ENCODE peak calls at places on chromosomes 2 and 18, in eight cellular contexts. Y, B, M, F, S, G, P and N are unnamed samples.

GRCh38 chr2:40401896-40402295 is 50.0 kb downstream of the SLC8A1 start:
- DNase-seq in P (no peak), Y (peak), M (no peak), G (no peak), F (peak), S (no peak), B (no peak), N (no peak)

GRCh38 chr2:200367155-200367554 is 60.7 kb downstream of the SPATS2L start:
- DNase-seq in F (no peak), P (no peak), Y (no peak), B (no peak), G (no peak), M (no peak), S (no peak), N (no peak)

GRCh38 chr2:40760071-40760666 is 308.3 kb upstream of the SLC8A1 start:
- DNase-seq in S (peak), M (peak), B (no peak), P (peak), G (no peak), Y (peak), F (peak), N (no peak)

GRCh38 chr18:70289351-70290330 is 796 bp downstream of the SOCS6 start:
- DNase-seq in G (no peak), F (peak), S (peak), Y (no peak), B (no peak), P (no peak), M (peak), N (no peak)

GRCh38 chr18:8816805-8817204 is 111.4 kb downstream of the MTCL1 start:
- DNase-seq in G (no peak), S (no peak), B (no peak), F (no peak), M (no peak), P (no peak), Y (peak), N (no peak)

GRCh38 chr2:180540761-180541160 is 439.6 kb upstream of the UBE2E3 start:
- DNase-seq in Y (no peak), F (no peak), G (no peak), S (no peak), B (no peak), P (no peak), M (no peak), N (no peak)

GRCh38 chr18:2513616-2514015 is 57.7 kb downstream of the METTL4 start:
- DNase-seq in F (no peak), B (no peak), G (no peak), Y (no peak), P (no peak), M (no peak), S (no peak), N (no peak)

GRCh38 chr2:37456479-37456878 is 112.0 kb downstream of the QPCT start:
- DNase-seq in P (no peak), B (peak), M (no peak), S (no peak), G (peak), Y (no peak), F (no peak), N (no peak)

GRCh38 chr2:223558970-223559369 is 43.2 kb downstream of the SCG2 start:
- DNase-seq in M (no peak), B (no peak), P (no peak), S (no peak), G (no peak), Y (no peak), F (no peak), N (no peak)

GRCh38 chr2:218282173-218282991 is 9.9 kb downstream of the TMBIM1 start:
- DNase-seq in S (peak), F (peak), P (no peak), M (no peak), B (no peak), Y (peak), G (no peak), N (no peak)

GRCh38 chr2:145380436-145381017 is 860.6 kb upstream of the ZEB2 start:
- DNase-seq in B (no peak), Y (peak), M (no peak), F (peak), P (peak), S (no peak), G (no peak), N (no peak)

GRCh38 chr2:207224814-207225482 is 59.2 kb upstream of the KLF7 start:
- DNase-seq in M (no peak), Y (no peak), P (no peak), F (no peak), S (peak), G (no peak), B (no peak), N (no peak)

GRCh38 chr18:2337552-2338141 is 233.7 kb downstream of the METTL4 start:
- DNase-seq in Y (no peak), F (peak), S (peak), G (peak), P (peak), M (peak), B (no peak), N (no peak)

GRCh38 chr2:191574232-191574631 is 103.7 kb upstream of the NABP1 start:
- DNase-seq in M (no peak), G (no peak), S (no peak), Y (peak), F (no peak), B (no peak), P (no peak), N (no peak)

GRCh38 chr18:21408681-21409080 is 166.6 kb downstream of the GREB1L start:
- DNase-seq in G (no peak), P (no peak), M (no peak), B (no peak), F (peak), Y (no peak), S (no peak), N (no peak)

GRCh38 chr2:70371753-70372152 is 69.9 kb upstream of the FAM136A start:
- DNase-seq in P (no peak), G (no peak), B (no peak), F (no peak), Y (peak), M (no peak), S (no peak), N (no peak)

GRCh38 chr2:19357383-19358241 is 811 bp downstream of the OSR1 start:
- DNase-seq in F (no peak), P (no peak), M (peak), B (no peak), G (no peak), S (peak), Y (no peak), N (no peak)

GRCh38 chr18:47574966-47575365 is 323.5 kb upstream of the SKOR2 start:
- DNase-seq in M (no peak), B (no peak), G (no peak), Y (no peak), P (no peak), F (no peak), S (no peak), N (no peak)

GRCh38 chr2:162750033-162750432 is 88.5 kb downstream of the KCNH7 start:
- DNase-seq in S (no peak), F (no peak), G (no peak), M (no peak), B (no peak), P (no peak), Y (no peak), N (no peak)

GRCh38 chr2:177154809-177155208 is 57.8 kb upstream of the HNRNPA3 start:
- DNase-seq in M (no peak), Y (no peak), G (no peak), B (no peak), F (no peak), P (no peak), S (no peak), N (no peak)

GRCh38 chr2:206361407-206362045 is 81.8 kb upstream of the ADAM23 start:
- DNase-seq in M (no peak), Y (no peak), S (no peak), P (no peak), G (no peak), F (no peak), B (no peak), N (no peak)

GRCh38 chr2:204665771-204666170 is 120.5 kb downstream of the PARD3B start:
- DNase-seq in M (no peak), F (no peak), P (no peak), B (no peak), G (no peak), S (no peak), Y (no peak), N (no peak)

GRCh38 chr2:17517481-17518211 is 594 bp downstream of the RAD51AP2 start:
- DNase-seq in P (no peak), S (peak), Y (no peak), G (no peak), B (no peak), M (no peak), F (no peak), N (no peak)

GRCh38 chr2:225120175-225120574 is 77.9 kb upstream of the DOCK10 start:
- DNase-seq in M (no peak), B (no peak), G (no peak), Y (peak), P (peak), S (no peak), F (no peak), N (no peak)

GRCh38 chr2:120300385-120300784 is 45.6 kb upstream of the INHBB start:
- DNase-seq in S (no peak), G (no peak), P (no peak), Y (no peak), F (no peak), M (no peak), B (no peak), N (no peak)

GRCh38 chr2:235026137-235026536 is 74.3 kb downstream of the SH3BP4 start:
- DNase-seq in Y (peak), G (no peak), P (peak), F (peak), M (no peak), S (no peak), B (no peak), N (no peak)

GRCh38 chr2:185137700-185138099 is 539.4 kb downstream of the ZNF804A start:
- DNase-seq in Y (no peak), S (no peak), M (no peak), P (no peak), B (no peak), F (no peak), G (no peak), N (no peak)

GRCh38 chr2:27959496-27959895 is 69.0 kb downstream of the BABAM2 start:
- DNase-seq in S (no peak), Y (peak), F (no peak), M (no peak), P (peak), B (no peak), G (no peak), N (no peak)

GRCh38 chr2:142254057-142254456 is 123.2 kb upstream of the LRP1B start:
- DNase-seq in P (no peak), Y (no peak), S (no peak), B (no peak), F (no peak), M (no peak), G (no peak), N (no peak)

GRCh38 chr2:197008229-197008628 is 81.7 kb upstream of the PGAP1 start:
- DNase-seq in B (no peak), G (no peak), P (no peak), S (no peak), F (peak), M (no peak), Y (peak), N (no peak)

GRCh38 chr2:216445489-216445888 is 33.2 kb downstream of the SMARCAL1 start:
- DNase-seq in P (no peak), S (no peak), F (no peak), B (no peak), G (no peak), M (no peak), Y (peak), N (no peak)

DNA sequence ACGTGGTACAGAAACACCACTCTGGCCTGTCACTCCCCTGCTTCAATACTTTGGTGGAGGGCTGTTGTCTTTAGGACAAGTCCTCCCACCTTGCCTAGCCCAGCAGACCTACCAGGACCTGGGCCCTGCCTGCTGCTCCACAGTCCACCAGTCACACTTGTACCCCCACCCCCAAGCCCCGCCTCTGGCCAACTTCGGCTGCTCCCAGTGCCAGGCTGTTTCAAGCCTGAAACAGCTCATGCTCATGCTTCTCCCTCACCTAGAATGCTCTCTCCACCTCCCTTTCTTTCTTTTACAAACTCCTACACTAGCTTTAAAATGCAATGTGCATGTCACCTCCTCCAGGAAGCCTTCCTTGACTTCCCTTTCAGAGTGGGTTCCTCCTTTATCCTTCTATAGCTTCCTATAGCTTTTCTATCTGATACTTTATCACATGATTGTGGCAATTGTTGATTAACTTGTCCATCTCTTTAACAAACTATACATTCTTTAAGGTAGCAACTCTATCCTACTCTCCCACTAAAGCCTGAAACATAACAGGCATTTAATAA is 4.8 kb upstream of the OXER1 start:
- DNase-seq in Y (no peak), G (no peak), B (no peak), P (no peak), S (no peak), F (no peak), M (no peak), N (no peak)
- H3K4me3 ChIP-seq in Y (no peak), G (no peak), B (no peak), P (no peak), S (no peak), F (no peak), M (no peak), N (no peak)

GRCh38 chr2:72718906-72719305 is 106.9 kb downstream of the EXOC6B start:
- DNase-seq in S (peak), G (no peak), B (no peak), M (no peak), F (peak), P (no peak), Y (no peak), N (no peak)
- H3K27ac ChIP-seq in S (peak), G (no peak), B (no peak), M (no peak), F (peak), P (no peak), Y (no peak), N (no peak)

GRCh38 chr2:24009680-24010476 is at the start of gene MFSD2B:
- DNase-seq in Y (peak), F (no peak), G (no peak), P (no peak), M (peak), S (peak), B (no peak), N (no peak)
- H3K4me3 ChIP-seq in Y (peak), F (peak), G (no peak), P (no peak), M (peak), S (peak), B (no peak), N (peak)

GRCh38 chr2:85663684-85664565 is 4.1 kb downstream of the SFTPB start:
- DNase-seq in S (no peak), G (no peak), B (no peak), Y (no peak), P (no peak), M (no peak), F (no peak), N (no peak)

GRCh38 chr2:85662899-85663683 is 4.9 kb downstream of the SFTPB start:
- DNase-seq in S (no peak), M (no peak), B (no peak), Y (peak), F (no peak), P (no peak), G (no peak), N (no peak)

GRCh38 chr2:85660725-85661124 is 7.3 kb downstream of the SFTPB start:
- DNase-seq in F (no peak), G (no peak), S (no peak), P (no peak), Y (no peak), B (no peak), M (no peak), N (no peak)

GRCh38 chr2:85659324-85659981 is 8.5 kb downstream of the SFTPB start:
- DNase-seq in B (no peak), F (no peak), Y (no peak), P (no peak), M (no peak), S (no peak), G (no peak), N (no peak)

GRCh38 chr2:85661139-85661858 is 6.7 kb downstream of the SFTPB start:
- DNase-seq in F (no peak), B (no peak), M (no peak), P (no peak), S (no peak), G (no peak), Y (no peak), N (no peak)
- H3K27ac ChIP-seq in F (no peak), B (no peak), M (no peak), P (peak), S (no peak), G (no peak), Y (no peak), N (peak)

GRCh38 chr2:118806797-118807667 is 40.4 kb downstream of the EN1 start:
- DNase-seq in B (no peak), F (no peak), Y (no peak), P (no peak), G (no peak), M (peak), S (peak), N (no peak)

GRCh38 chr2:118805061-118805690 is 42.3 kb downstream of the EN1 start:
- DNase-seq in F (no peak), G (no peak), P (no peak), B (no peak), S (no peak), M (no peak), Y (no peak), N (no peak)

GRCh38 chr2:118801154-118801553 is 46.3 kb downstream of the EN1 start:
- DNase-seq in P (no peak), Y (no peak), F (no peak), S (no peak), B (no peak), G (no peak), M (no peak), N (no peak)

GRCh38 chr2:118800736-118801135 is 46.7 kb downstream of the EN1 start:
- DNase-seq in P (no peak), M (no peak), F (no peak), S (no peak), B (no peak), Y (peak), G (no peak), N (no peak)

DNA sequence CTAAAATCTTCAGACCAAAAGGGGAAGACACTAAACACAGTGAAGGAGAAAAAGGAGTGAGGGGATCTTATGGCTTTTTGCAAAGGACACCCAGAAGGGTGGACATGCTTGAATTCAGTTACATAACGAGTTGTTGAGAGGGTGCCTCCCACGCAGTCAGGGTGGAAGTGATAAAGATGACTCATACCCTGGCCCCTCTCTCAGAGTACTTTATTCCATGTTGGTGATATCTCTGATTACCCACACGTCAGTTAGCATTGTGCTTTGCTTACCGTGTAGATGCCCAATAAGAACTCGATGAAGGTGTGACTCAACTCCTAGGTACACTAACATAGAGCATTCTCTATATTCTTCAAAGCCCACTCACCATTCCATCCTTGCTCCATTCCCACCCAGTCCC is 44.4 kb downstream of the EN1 start:
- DNase-seq in F (no peak), P (no peak), B (no peak), M (no peak), S (no peak), G (no peak), Y (peak), N (no peak)
- H3K4me3 ChIP-seq in F (no peak), P (no peak), B (no peak), M (no peak), S (no peak), G (no peak), Y (no peak), N (no peak)

DNA sequence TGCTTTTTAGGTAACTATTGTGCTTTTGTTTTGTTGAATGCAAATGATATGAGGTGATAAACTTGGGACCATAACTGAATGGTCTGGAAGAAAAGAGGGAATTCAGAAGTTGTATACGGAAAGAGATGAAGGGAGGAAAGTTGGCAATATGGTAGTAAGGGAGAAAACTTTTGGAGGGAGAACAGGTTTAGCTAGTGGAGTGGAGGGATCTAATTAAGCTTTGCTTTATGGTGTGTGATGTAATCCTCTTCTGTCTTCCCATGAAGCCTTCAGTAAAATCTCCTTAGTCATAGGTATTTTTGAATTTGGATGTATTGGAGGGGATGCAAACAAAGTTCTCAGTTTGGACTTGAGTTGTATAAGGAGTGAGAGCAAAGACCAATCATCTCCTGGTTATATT is 20.2 kb upstream of the RAB10 start:
- DNase-seq in Y (no peak), B (no peak), M (no peak), P (no peak), G (no peak), F (no peak), S (no peak), N (no peak)
- H3K27ac ChIP-seq in Y (no peak), B (no peak), M (no peak), P (peak), G (no peak), F (no peak), S (no peak), N (peak)

GRCh38 chr2:84857566-84857965 is 23.3 kb downstream of the TRABD2A start:
- DNase-seq in G (no peak), S (no peak), B (no peak), P (no peak), F (no peak), Y (no peak), M (no peak), N (no peak)

GRCh38 chr2:84865181-84865783 is 15.6 kb downstream of the TRABD2A start:
- DNase-seq in F (no peak), B (no peak), S (no peak), M (no peak), Y (no peak), P (peak), G (no peak), N (no peak)

GRCh38 chr2:84858123-84858522 is 22.8 kb downstream of the TRABD2A start:
- DNase-seq in M (peak), F (no peak), G (no peak), B (no peak), S (peak), P (no peak), Y (no peak), N (no peak)

GRCh38 chr2:84862006-84862405 is 18.9 kb downstream of the TRABD2A start:
- DNase-seq in P (no peak), B (no peak), M (no peak), Y (no peak), F (no peak), S (no peak), G (no peak), N (no peak)

GRCh38 chr2:84861539-84861938 is 19.3 kb downstream of the TRABD2A start:
- DNase-seq in B (no peak), G (no peak), S (no peak), M (no peak), F (no peak), P (no peak), Y (no peak), N (no peak)
- H3K4me3 ChIP-seq in B (no peak), G (peak), S (no peak), M (no peak), F (no peak), P (no peak), Y (no peak), N (no peak)

GRCh38 chr18:76491436-76491800 is 3.6 kb downstream of the ZNF516 start:
- DNase-seq in M (peak), Y (peak), S (peak), F (no peak), G (peak), P (peak), B (peak), N (no peak)
- H3K27ac ChIP-seq in M (no peak), Y (peak), S (no peak), F (no peak), G (peak), P (peak), B (peak), N (peak)

GRCh38 chr18:11791131-11791530 is 60.1 kb upstream of the CHMP1B start:
- DNase-seq in F (no peak), M (no peak), P (no peak), S (no peak), G (no peak), B (no peak), Y (no peak), N (no peak)

GRCh38 chr18:11784905-11785304 is 66.3 kb upstream of the CHMP1B start:
- DNase-seq in G (no peak), B (no peak), Y (no peak), S (no peak), M (no peak), F (no peak), P (no peak), N (no peak)

GRCh38 chr18:11780042-11780441 is 71.2 kb upstream of the CHMP1B start:
- DNase-seq in M (no peak), F (no peak), P (no peak), S (no peak), Y (no peak), G (no peak), B (no peak), N (no peak)

GRCh38 chr18:11783716-11784331 is 67.4 kb upstream of the CHMP1B start:
- DNase-seq in B (no peak), M (no peak), P (no peak), Y (no peak), F (no peak), G (no peak), S (no peak), N (no peak)

GRCh38 chr18:11785444-11786055 is 65.7 kb upstream of the CHMP1B start:
- DNase-seq in F (no peak), S (peak), M (peak), B (no peak), Y (no peak), P (no peak), G (no peak), N (no peak)
- H3K4me3 ChIP-seq in F (no peak), S (peak), M (peak), B (no peak), Y (no peak), P (no peak), G (no peak), N (no peak)

GRCh38 chr2:96111257-96111640 is 5.1 kb downstream of the ADRA2B start:
- DNase-seq in S (no peak), Y (no peak), F (no peak), B (no peak), G (no peak), P (no peak), M (no peak), N (no peak)
- H3K27ac ChIP-seq in S (no peak), Y (no peak), F (no peak), B (no peak), G (no peak), P (no peak), M (no peak), N (no peak)